ENCODE peak calls at places on chromosomes 3 and 15, in five cellular contexts. W is A673, T is psoas muscle, Q is HepG2, C is endothelial cell of umbilical vein. N is an unnamed sample.

GRCh38 chr15:75493732-75494131 is 42.2 kb upstream of the SIN3A start:
- DNase-seq in W (no peak), T (no peak), Q (no peak), C (no peak), N (no peak)

GRCh38 chr3:127991251-127991650 is 61.0 kb upstream of the SEC61A1 start:
- DNase-seq in W (no peak), T (no peak), Q (no peak), C (no peak), N (no peak)

GRCh38 chr15:76177491-76178040 is 117.8 kb downstream of the TMEM266 start:
- DNase-seq in W (no peak), T (peak; percentile 87), Q (peak; percentile 20), C (no peak), N (peak; percentile 80)

GRCh38 chr3:140081836-140082331 is 146.9 kb downstream of the CLSTN2 start:
- DNase-seq in W (no peak), T (no peak), Q (no peak), C (no peak), N (no peak)

GRCh38 chr3:10279384-10280176 is 13.2 kb downstream of the GHRL start:
- DNase-seq in W (no peak), T (no peak), Q (no peak), C (no peak), N (no peak)

GRCh38 chr3:131072099-131072559 is 45.5 kb downstream of the NEK11 start:
- DNase-seq in W (peak; percentile 39), T (no peak), Q (no peak), C (peak; percentile 32), N (no peak)

GRCh38 chr3:35908366-35909232 is 269.3 kb downstream of the ARPP21 start:
- DNase-seq in W (peak; percentile 83), T (peak; percentile 30), Q (peak; percentile 44), C (peak; percentile 84), N (peak; percentile 66)

GRCh38 chr15:100114526-100114925 is 227.2 kb downstream of the ADAMTS17 start:
- DNase-seq in W (no peak), T (no peak), Q (no peak), C (no peak), N (no peak)

GRCh38 chr15:79987569-79987955 is 16.6 kb upstream of the BCL2A1 start:
- DNase-seq in W (no peak), T (no peak), Q (no peak), C (no peak), N (no peak)

GRCh38 chr3:40452562-40452875 is 4.6 kb upstream of the RPL14 start:
- DNase-seq in W (no peak), T (no peak), Q (no peak), C (no peak), N (no peak)

GRCh38 chr15:27237319-27237939 is 266.4 kb downstream of the GABRG3 start:
- DNase-seq in W (no peak), T (no peak), Q (no peak), C (no peak), N (no peak)

GRCh38 chr15:42836251-42836650 is 84.3 kb downstream of the TTBK2 start:
- DNase-seq in W (no peak), T (no peak), Q (no peak), C (no peak), N (no peak)

GRCh38 chr15:61051570-61052031 is 177.5 kb downstream of the RORA start:
- DNase-seq in W (peak; percentile 29), T (peak; percentile 34), Q (peak; percentile 24), C (peak; percentile 70), N (peak; percentile 15)

GRCh38 chr15:87851497-87851896 is 405.0 kb downstream of the NTRK3 start:
- DNase-seq in W (no peak), T (no peak), Q (no peak), C (no peak), N (no peak)

GRCh38 chr3:76487446-76487845 is 552.5 kb upstream of the ROBO2 start:
- DNase-seq in W (no peak), T (no peak), Q (no peak), C (no peak), N (peak; percentile 29)

GRCh38 chr15:23372284-23372683 is 17.7 kb downstream of the GOLGA8S start:
- DNase-seq in W (peak; percentile 39), T (no peak), Q (no peak), C (no peak), N (no peak)

GRCh38 chr15:71203573-71204444 is 88.5 kb downstream of the THSD4 start:
- DNase-seq in W (no peak), T (no peak), Q (no peak), C (no peak), N (no peak)

DNA sequence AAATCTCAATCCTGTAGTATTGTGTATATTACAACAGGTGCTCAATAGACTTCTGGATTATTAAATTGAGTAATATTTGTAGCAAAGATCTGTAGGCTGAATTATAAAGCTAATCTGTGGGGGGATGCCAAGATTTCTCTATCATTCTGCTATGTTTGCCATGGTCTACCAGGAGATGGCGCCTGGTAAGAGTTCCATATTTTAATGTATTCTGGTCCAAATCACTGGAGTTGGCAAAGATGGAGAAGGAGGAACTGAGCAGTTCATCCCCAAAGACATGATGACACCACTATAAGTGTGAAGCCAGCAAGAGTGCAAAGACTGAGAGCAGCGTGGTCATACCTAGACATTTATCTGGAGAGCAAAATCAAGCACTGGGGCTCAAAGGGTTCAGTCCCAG is 340.8 kb upstream of the TPRG1 start:
- DNase-seq in W (peak; percentile 48), T (no peak), Q (no peak), C (no peak), N (no peak)
- TF ChIP-seq CTCF in W (peak; percentile 70), T (no peak), Q (no peak), C (peak; percentile 30), N (no peak)

DNA sequence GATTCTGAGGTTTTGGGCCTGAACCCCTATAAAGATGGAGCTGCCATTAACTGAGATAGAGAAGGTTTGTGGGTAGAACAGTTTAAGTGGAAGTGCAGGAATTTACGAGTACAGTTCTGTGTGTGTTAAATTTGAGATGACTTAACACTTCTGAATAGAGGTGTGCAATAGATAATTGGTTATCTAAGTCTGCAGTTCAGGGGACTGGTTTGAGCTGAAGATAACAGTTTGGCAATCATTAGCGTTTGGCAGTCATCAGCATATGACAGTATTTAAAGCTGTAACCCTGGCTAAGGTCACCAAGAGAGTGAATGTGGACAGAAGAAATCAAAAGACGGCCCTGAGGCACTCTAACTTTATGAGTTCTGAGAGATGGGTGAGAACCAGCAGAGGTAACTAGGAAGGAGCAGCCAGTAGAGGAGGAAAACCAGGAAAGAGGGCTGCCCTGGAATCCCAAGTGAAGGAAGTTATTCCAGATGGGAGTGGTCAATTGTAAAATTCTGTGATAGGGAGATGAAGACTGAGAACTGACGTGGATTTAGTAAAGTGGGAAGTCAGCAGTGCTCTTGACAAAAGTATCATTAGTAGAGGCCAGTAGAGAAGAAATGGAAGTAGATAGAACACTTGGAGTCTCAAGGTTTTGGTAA is 8.1 kb downstream of the MYNN start:
- DNase-seq in W (no peak), T (no peak), Q (no peak), C (no peak), N (no peak)
- H3K4me3 ChIP-seq in W (no peak overlapping the region), T (no peak overlapping the region), Q (no peak overlapping the region), C (no peak overlapping the region), N (no peak overlapping the region)

GRCh38 chr3:15260531-15260930 is 54.5 kb downstream of the CAPN7 start:
- DNase-seq in W (no peak), T (no peak), Q (no peak), C (no peak), N (no peak)

GRCh38 chr3:15263120-15263519 is 57.1 kb downstream of the CAPN7 start:
- DNase-seq in W (no peak), T (no peak), Q (no peak), C (no peak), N (no peak)

GRCh38 chr3:15263926-15264325 is 57.9 kb downstream of the CAPN7 start:
- DNase-seq in W (no peak), T (no peak), Q (no peak), C (no peak), N (no peak)

GRCh38 chr3:15261274-15261673 is 55.2 kb downstream of the CAPN7 start:
- DNase-seq in W (no peak), T (no peak), Q (no peak), C (no peak), N (no peak)

GRCh38 chr3:15262021-15262420 is 56.0 kb downstream of the CAPN7 start:
- DNase-seq in W (no peak), T (no peak), Q (no peak), C (no peak), N (no peak)
- H3K27me3 ChIP-seq in W (no peaks in the 10 kb centered on the region), T (no peaks in the 10 kb centered on the region), Q (no peaks in the 10 kb centered on the region), C (no peaks in the 10 kb centered on the region), N (no peaks in the 10 kb centered on the region)

DNA sequence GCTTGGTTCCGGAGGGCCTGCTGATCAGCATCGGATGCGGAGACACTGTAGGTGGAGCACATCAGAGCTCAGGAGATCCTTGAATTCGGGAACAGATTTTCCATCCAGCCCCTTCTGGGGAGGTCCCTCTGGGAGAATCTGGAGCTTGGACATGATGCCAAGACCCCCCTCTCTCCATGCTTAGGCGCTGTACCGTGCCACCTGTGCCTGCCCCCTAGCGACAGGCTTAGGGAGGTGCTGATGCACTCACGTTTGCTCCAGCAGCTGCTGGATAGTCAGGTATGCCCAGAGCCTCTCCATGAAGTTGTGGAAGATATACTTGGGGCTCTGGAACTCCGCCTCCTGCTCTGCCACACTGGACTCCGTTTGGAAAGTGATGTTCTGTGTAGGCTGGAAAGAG is 9.7 kb downstream of the ITIH4 start:
- DNase-seq in W (peak; percentile 18), T (no peak), Q (peak; percentile 51), C (peak; percentile 13), N (no peak)
- TF ChIP-seq CTCF in W (peak; percentile 66), T (peak; percentile 45), Q (peak; percentile 92), C (peak; percentile 81), N (peak; percentile 76)

GRCh38 chr15:91409430-91409829 is 309.4 kb downstream of the SV2B start:
- DNase-seq in W (no peak), T (no peak), Q (no peak), C (no peak), N (no peak)
- H3K4me3 ChIP-seq in W (no peak overlapping the region), T (no peak overlapping the region), Q (no peak overlapping the region), C (no peak overlapping the region), N (no peak overlapping the region)

DNA sequence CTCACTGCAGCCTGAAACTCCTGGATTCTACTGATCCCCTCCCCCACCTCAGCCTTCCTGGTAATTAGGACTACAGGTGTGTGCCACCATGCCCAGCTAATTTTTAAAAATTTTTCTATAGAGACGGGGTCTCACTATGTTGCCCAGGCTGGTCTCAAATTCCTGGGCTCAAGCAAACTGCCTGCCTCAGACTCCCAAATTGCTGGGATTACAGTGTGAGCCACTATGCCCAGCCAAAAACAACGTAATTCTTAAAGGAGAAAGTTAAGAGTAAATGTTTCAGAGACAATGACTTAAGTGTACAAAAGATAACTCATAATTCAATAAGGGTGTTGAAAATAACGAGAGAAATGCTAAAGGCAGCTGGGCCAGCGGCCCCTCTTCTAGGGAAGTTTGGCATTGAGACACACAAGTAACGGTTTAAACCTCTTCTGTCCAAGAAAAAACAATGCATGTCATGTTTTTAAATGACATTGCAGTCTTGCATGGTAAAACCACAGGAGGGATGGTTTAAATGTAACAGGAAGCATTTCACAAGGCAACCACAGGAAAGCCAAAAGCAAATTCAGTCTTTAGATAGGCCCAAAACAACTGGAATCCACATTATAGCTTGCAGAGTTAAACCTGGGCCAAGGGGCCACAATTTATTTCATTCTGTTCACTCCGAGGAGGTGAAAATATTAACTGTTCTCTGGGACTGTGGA is 5.1 kb downstream of the PROK2 start:
- DNase-seq in W (peak; percentile 53), T (no peak), Q (no peak), C (no peak), N (no peak)
- H3K27me3 ChIP-seq in W (peaks cover 19% of the 10 kb centered on the region), T (peaks cover 62% of the 10 kb centered on the region), Q (no peaks in the 10 kb centered on the region), C (peaks cover 60% of the 10 kb centered on the region), N (peaks cover 14% of the 10 kb centered on the region)

N was measured in bronchial epithelial cell.